ENCODE peak calls at places on chromosomes 12 and 14, in nine cellular contexts. E, S, T, D, R, A, V, U and Q are unnamed samples.

GRCh38 chr14:51328089-51328941 is 88.3 kb downstream of the TMX1 start:
- DNase-seq in U (no peak), E (no peak), A (no peak), S (peak), T (no peak), V (peak), R (peak), D (no peak), Q (no peak)

GRCh38 chr14:101716077-101716950 is 45.2 kb upstream of the PPP2R5C start:
- DNase-seq in E (no peak), T (no peak), U (no peak), V (no peak), D (no peak), S (no peak), R (no peak), A (no peak), Q (no peak)

GRCh38 chr14:53537421-53538315 is 384.5 kb upstream of the DDHD1 start:
- DNase-seq in T (no peak), S (no peak), V (no peak), A (no peak), E (no peak), R (no peak), U (no peak), D (no peak), Q (no peak)

GRCh38 chr12:23954332-23954731 is 4.9 kb upstream of the SOX5 start:
- DNase-seq in V (no peak), A (no peak), T (no peak), D (no peak), S (peak), E (no peak), U (no peak), R (peak), Q (no peak)

GRCh38 chr12:112627851-112628250 is 163.7 kb upstream of the RPH3A start:
- DNase-seq in V (no peak), T (no peak), E (no peak), R (no peak), S (peak), U (no peak), A (no peak), D (no peak), Q (no peak)

GRCh38 chr12:124862768-124863408 is 776 bp downstream of the SCARB1 start:
- DNase-seq in U (peak), D (no peak), E (no peak), R (no peak), A (no peak), T (no peak), S (peak), V (no peak), Q (no peak)

GRCh38 chr12:105067511-105068031 is 16.7 kb downstream of the ALDH1L2 start:
- DNase-seq in E (no peak), D (no peak), T (no peak), R (peak), S (peak), V (no peak), U (no peak), A (no peak), Q (no peak)

GRCh38 chr12:24759155-24759554 is 189.7 kb downstream of the BCAT1 start:
- DNase-seq in E (no peak), R (no peak), U (no peak), S (peak), A (peak), V (no peak), T (no peak), D (no peak), Q (no peak)

GRCh38 chr14:91458612-91459011 is 41.0 kb upstream of the CCDC88C start:
- DNase-seq in S (no peak), D (no peak), T (no peak), E (no peak), R (no peak), A (no peak), U (no peak), V (no peak), Q (no peak)

GRCh38 chr12:126483145-126484068 is 1418.2 kb downstream of the AACS start:
- DNase-seq in E (no peak), A (no peak), V (no peak), T (no peak), R (peak), U (no peak), S (peak), D (no peak), Q (no peak)

GRCh38 chr12:27163048-27163715 is 80.8 kb upstream of the C12orf71 start:
- DNase-seq in U (no peak), R (peak), V (no peak), D (no peak), T (no peak), A (peak), S (peak), E (no peak), Q (no peak)

GRCh38 chr12:38956337-38956736 is 50.9 kb upstream of the CPNE8 start:
- DNase-seq in R (peak), A (peak), S (peak), V (no peak), T (no peak), E (no peak), U (no peak), D (no peak), Q (no peak)

GRCh38 chr12:104637616-104638015 is 180.9 kb downstream of the CHST11 start:
- DNase-seq in S (no peak), R (no peak), T (no peak), A (no peak), V (no peak), U (no peak), E (no peak), D (no peak), Q (no peak)

GRCh38 chr14:70130498-70130897 is 58.3 kb downstream of the SLC8A3 start:
- DNase-seq in D (no peak), U (no peak), E (no peak), S (no peak), T (no peak), A (no peak), V (no peak), R (no peak), Q (no peak)

GRCh38 chr14:94129111-94129757 is at the start of gene IFI27L2:
- DNase-seq in A (peak), T (peak), E (peak), R (peak), D (peak), S (peak), U (peak), V (peak), Q (peak)

GRCh38 chr14:39122330-39123138 is 8.4 kb downstream of the GEMIN2 start:
- DNase-seq in S (no peak), V (no peak), U (no peak), A (no peak), E (no peak), T (no peak), D (no peak), R (no peak), Q (no peak)

GRCh38 chr12:58007875-58008274 is 66.5 kb downstream of the ATP23 start:
- DNase-seq in E (no peak), V (no peak), T (no peak), R (no peak), A (no peak), D (no peak), S (no peak), U (no peak), Q (no peak)

GRCh38 chr14:37890095-37890494 is 294.7 kb downstream of the TTC6 start:
- DNase-seq in R (no peak), U (no peak), D (no peak), T (no peak), E (no peak), A (no peak), S (no peak), V (no peak), Q (no peak)

GRCh38 chr14:55607386-55607785 is 27.4 kb downstream of the KTN1 start:
- DNase-seq in A (no peak), R (no peak), E (no peak), T (no peak), V (no peak), U (no peak), S (no peak), D (no peak), Q (no peak)

GRCh38 chr12:132589856-132590255 is 20.5 kb downstream of the LRCOL1 start:
- DNase-seq in V (no peak), D (no peak), T (no peak), E (no peak), S (no peak), U (no peak), R (no peak), A (no peak), Q (no peak)

GRCh38 chr14:95895720-95896119 is 19.1 kb downstream of the TUNAR start:
- DNase-seq in U (peak), S (no peak), A (peak), T (no peak), V (peak), E (no peak), R (no peak), D (no peak), Q (no peak)

GRCh38 chr12:52757449-52758176 is 19.5 kb downstream of the KRT76 start:
- DNase-seq in R (no peak), D (no peak), T (no peak), A (no peak), S (no peak), E (no peak), V (no peak), U (no peak), Q (no peak)

GRCh38 chr14:77007975-77008421 is 20.5 kb downstream of the IRF2BPL start:
- DNase-seq in D (no peak), E (no peak), R (no peak), V (no peak), T (no peak), S (no peak), A (no peak), U (no peak), Q (no peak)

GRCh38 chr12:52036587-52037171 is 14.6 kb upstream of the NR4A1 start:
- DNase-seq in S (peak), R (peak), U (peak), D (peak), E (peak), A (peak), V (peak), T (peak), Q (peak)

GRCh38 chr12:118055865-118056773 is 4.9 kb downstream of the WSB2 start:
- DNase-seq in V (no peak), A (no peak), T (no peak), E (no peak), U (no peak), S (no peak), R (no peak), D (no peak), Q (no peak)

GRCh38 chr12:110932048-110932447 is 11.7 kb upstream of the MYL2 start:
- DNase-seq in A (no peak), T (no peak), V (no peak), U (no peak), S (peak), D (no peak), R (no peak), E (no peak), Q (no peak)

GRCh38 chr12:54565658-54566552 is 16.5 kb downstream of the PDE1B start:
- DNase-seq in S (no peak), D (no peak), U (no peak), A (no peak), R (no peak), T (no peak), V (no peak), E (no peak), Q (no peak)

GRCh38 chr14:99408971-99409289 is 71.7 kb downstream of the SETD3 start:
- DNase-seq in R (no peak), E (no peak), T (no peak), A (no peak), S (no peak), V (no peak), U (no peak), D (no peak), Q (no peak)

GRCh38 chr12:64066052-64066451 is 156.0 kb downstream of the KICS2 start:
- DNase-seq in U (no peak), E (no peak), R (peak), A (no peak), T (no peak), V (no peak), D (no peak), S (peak), Q (no peak)

GRCh38 chr12:8630131-8630530 is 17.5 kb upstream of the AICDA start:
- DNase-seq in T (no peak), R (no peak), S (no peak), U (no peak), A (no peak), V (no peak), D (no peak), E (no peak), Q (no peak)

GRCh38 chr14:99684356-99684952 is 356 bp downstream of the CYP46A1 start:
- DNase-seq in U (no peak), V (peak), S (no peak), A (no peak), D (peak), E (no peak), R (no peak), T (peak), Q (no peak)

GRCh38 chr12:109450980-109451379 is 26.1 kb downstream of the KCTD10 start:
- DNase-seq in R (no peak), V (no peak), S (no peak), U (no peak), E (no peak), T (no peak), A (no peak), D (no peak), Q (no peak)

GRCh38 chr12:92927436-92928116 is 1.5 kb downstream of the EEA1 start:
- DNase-seq in U (peak), S (peak), D (no peak), A (peak), T (no peak), E (no peak), V (no peak), R (peak), Q (no peak)

GRCh38 chr12:129903956-129904769 is at the start of gene TMEM132D:
- DNase-seq in V (no peak), T (no peak), E (no peak), R (peak), U (no peak), D (no peak), S (no peak), A (no peak), Q (no peak)

GRCh38 chr14:72686101-72686500 is 207.8 kb downstream of the DPF3 start:
- DNase-seq in U (no peak), S (no peak), T (no peak), R (no peak), A (no peak), E (no peak), D (no peak), V (no peak), Q (no peak)

GRCh38 chr14:44782775-44783238 is 178.9 kb downstream of the KLHL28 start:
- DNase-seq in U (no peak), D (no peak), A (peak), V (no peak), T (no peak), S (peak), E (no peak), R (peak), Q (no peak)

GRCh38 chr14:96617635-96618034 is 115.5 kb downstream of the PAPOLA start:
- DNase-seq in A (no peak), S (no peak), T (no peak), U (no peak), E (no peak), V (no peak), D (no peak), R (no peak), Q (no peak)